ENCODE peak calls at places on chromosomes 4 and X, in six cellular contexts. R, Y, K, Z, P and V are unnamed samples.

GRCh38 chr4:131339137-131339536 is 1810.0 kb upstream of the PCDH10 start:
- DNase-seq in K (no peak), Z (no peak), Y (no peak), R (no peak), P (no peak), V (no peak)

GRCh38 chr4:76831475-76832390 is 66.2 kb downstream of the SOWAHB start:
- DNase-seq in Y (no peak), P (no peak), R (no peak), K (no peak), Z (no peak), V (no peak)

GRCh38 chr4:55184600-55185523 is 59.5 kb upstream of the KDR start:
- DNase-seq in Z (peak; percentile 41), R (no peak), P (no peak), Y (peak; percentile 26), K (no peak), V (peak; percentile 70)

GRCh38 chrX:108396188-108396885 is 41.9 kb downstream of the COL4A6 start:
- DNase-seq in K (no peak), R (no peak), Z (no peak), Y (no peak), P (no peak), V (no peak)

GRCh38 chr4:142984871-142985585 is 138.9 kb upstream of the INPP4B start:
- DNase-seq in R (no peak), K (peak; percentile 16), P (no peak), Z (no peak), Y (no peak), V (no peak)

GRCh38 chr4:183335369-183335940 is 13.2 kb upstream of the CLDN24 start:
- DNase-seq in R (no peak), P (no peak), Z (no peak), K (peak; percentile 53), Y (peak; percentile 66), V (peak; percentile 26)

GRCh38 chr4:147056951-147057630 is 111.4 kb upstream of the TTC29 start:
- DNase-seq in R (no peak), K (no peak), P (no peak), Y (peak; percentile 22), Z (no peak), V (no peak)

GRCh38 chrX:14832151-14832550 is 40.7 kb downstream of the FANCB start:
- DNase-seq in Y (no peak), K (no peak), P (no peak), R (no peak), Z (no peak), V (no peak)

GRCh38 chrX:74119016-74119910 is 184.7 kb upstream of the ZCCHC13 start:
- DNase-seq in Z (no peak), Y (no peak), K (no peak), R (no peak), P (no peak), V (no peak)